ENCODE peak calls at places on chromosomes 5 and 9, in eight cellular contexts. One of them, this sample, is unnamed.

GRCh38 chr5:158552241-158552640 is 547.5 kb downstream of the EBF1 start:
- DNase-seq in NCI-H2081: no peak
- DNase-seq in endothelial cell of umbilical vein: no peak
- DNase-seq in activated CD8-positive, alpha-beta memory T cell treated with anti-CD3 and anti-CD28 coated beads for 48 hours: no peak
- DNase-seq in occipital lobe: no peak
- DNase-seq in HEK293T: no peak
- DNase-seq in Right ventricle myocardium superior: no peak
- DNase-seq in AG09319: no peak
- DNase-seq in this sample: no peak

GRCh38 chr9:93248373-93248772 is 64.4 kb downstream of the WNK2 start:
- DNase-seq in endothelial cell of umbilical vein: no peak
- DNase-seq in AG09319: no peak
- DNase-seq in activated CD8-positive, alpha-beta memory T cell treated with anti-CD3 and anti-CD28 coated beads for 48 hours: no peak
- DNase-seq in HEK293T: no peak
- DNase-seq in Right ventricle myocardium superior: no peak
- DNase-seq in NCI-H2081: no peak
- DNase-seq in occipital lobe: no peak
- DNase-seq in this sample: no peak

GRCh38 chr9:18393340-18394130 is 80.4 kb upstream of the ADAMTSL1 start:
- DNase-seq in occipital lobe: no peak
- DNase-seq in AG09319: peak
- DNase-seq in Right ventricle myocardium superior: no peak
- DNase-seq in endothelial cell of umbilical vein: peak
- DNase-seq in activated CD8-positive, alpha-beta memory T cell treated with anti-CD3 and anti-CD28 coated beads for 48 hours: no peak
- DNase-seq in NCI-H2081: peak
- DNase-seq in HEK293T: peak
- DNase-seq in this sample: no peak

GRCh38 chr9:70639853-70640814 is 225.7 kb upstream of the KLF9 start:
- DNase-seq in AG09319: peak
- DNase-seq in endothelial cell of umbilical vein: peak
- DNase-seq in HEK293T: peak
- DNase-seq in occipital lobe: peak
- DNase-seq in activated CD8-positive, alpha-beta memory T cell treated with anti-CD3 and anti-CD28 coated beads for 48 hours: no peak
- DNase-seq in Right ventricle myocardium superior: no peak
- DNase-seq in NCI-H2081: peak
- DNase-seq in this sample: peak

GRCh38 chr5:129461816-129462396 is 1.8 kb downstream of the ADAMTS19 start:
- DNase-seq in Right ventricle myocardium superior: no peak
- DNase-seq in occipital lobe: no peak
- DNase-seq in activated CD8-positive, alpha-beta memory T cell treated with anti-CD3 and anti-CD28 coated beads for 48 hours: no peak
- DNase-seq in endothelial cell of umbilical vein: no peak
- DNase-seq in NCI-H2081: no peak
- DNase-seq in AG09319: no peak
- DNase-seq in HEK293T: no peak
- DNase-seq in this sample: no peak

GRCh38 chr9:69472101-69472625 is 147.1 kb downstream of the ENTREP1 start:
- DNase-seq in Right ventricle myocardium superior: no peak
- DNase-seq in HEK293T: no peak
- DNase-seq in NCI-H2081: no peak
- DNase-seq in activated CD8-positive, alpha-beta memory T cell treated with anti-CD3 and anti-CD28 coated beads for 48 hours: no peak
- DNase-seq in AG09319: no peak
- DNase-seq in endothelial cell of umbilical vein: no peak
- DNase-seq in occipital lobe: no peak
- DNase-seq in this sample: no peak

GRCh38 chr5:91668261-91668660 is 285.1 kb upstream of the ARRDC3 start:
- DNase-seq in occipital lobe: no peak
- DNase-seq in endothelial cell of umbilical vein: no peak
- DNase-seq in activated CD8-positive, alpha-beta memory T cell treated with anti-CD3 and anti-CD28 coated beads for 48 hours: no peak
- DNase-seq in NCI-H2081: no peak
- DNase-seq in HEK293T: no peak
- DNase-seq in AG09319: no peak
- DNase-seq in Right ventricle myocardium superior: no peak
- DNase-seq in this sample: no peak

GRCh38 chr9:82584349-82584846 is 478.5 kb downstream of the RASEF start:
- DNase-seq in Right ventricle myocardium superior: no peak
- DNase-seq in NCI-H2081: no peak
- DNase-seq in HEK293T: no peak
- DNase-seq in activated CD8-positive, alpha-beta memory T cell treated with anti-CD3 and anti-CD28 coated beads for 48 hours: no peak
- DNase-seq in endothelial cell of umbilical vein: no peak
- DNase-seq in AG09319: no peak
- DNase-seq in occipital lobe: no peak
- DNase-seq in this sample: no peak

GRCh38 chr5:178116406-178116885 is 3.1 kb downstream of the N4BP3 start:
- DNase-seq in AG09319: no peak
- DNase-seq in NCI-H2081: no peak
- DNase-seq in occipital lobe: no peak
- DNase-seq in endothelial cell of umbilical vein: peak
- DNase-seq in activated CD8-positive, alpha-beta memory T cell treated with anti-CD3 and anti-CD28 coated beads for 48 hours: peak
- DNase-seq in Right ventricle myocardium superior: no peak
- DNase-seq in HEK293T: no peak
- DNase-seq in this sample: no peak

GRCh38 chr5:177432905-177433657 is 6.6 kb downstream of the GRK6 start:
- DNase-seq in activated CD8-positive, alpha-beta memory T cell treated with anti-CD3 and anti-CD28 coated beads for 48 hours: no peak
- DNase-seq in occipital lobe: no peak
- DNase-seq in Right ventricle myocardium superior: no peak
- DNase-seq in AG09319: no peak
- DNase-seq in NCI-H2081: no peak
- DNase-seq in endothelial cell of umbilical vein: no peak
- DNase-seq in HEK293T: no peak
- DNase-seq in this sample: no peak

GRCh38 chr9:125380406-125380805 is 118.8 kb downstream of the GAPVD1 start:
- DNase-seq in endothelial cell of umbilical vein: no peak
- DNase-seq in Right ventricle myocardium superior: no peak
- DNase-seq in occipital lobe: no peak
- DNase-seq in activated CD8-positive, alpha-beta memory T cell treated with anti-CD3 and anti-CD28 coated beads for 48 hours: no peak
- DNase-seq in NCI-H2081: no peak
- DNase-seq in HEK293T: no peak
- DNase-seq in AG09319: no peak
- DNase-seq in this sample: no peak

GRCh38 chr9:79980440-79980839 is 408.7 kb downstream of the TLE4 start:
- DNase-seq in NCI-H2081: no peak
- DNase-seq in activated CD8-positive, alpha-beta memory T cell treated with anti-CD3 and anti-CD28 coated beads for 48 hours: no peak
- DNase-seq in AG09319: no peak
- DNase-seq in HEK293T: peak
- DNase-seq in occipital lobe: no peak
- DNase-seq in Right ventricle myocardium superior: no peak
- DNase-seq in endothelial cell of umbilical vein: no peak
- DNase-seq in this sample: no peak

GRCh38 chr5:174453690-174454089 is 270.7 kb upstream of the MSX2 start:
- DNase-seq in endothelial cell of umbilical vein: no peak
- DNase-seq in occipital lobe: no peak
- DNase-seq in activated CD8-positive, alpha-beta memory T cell treated with anti-CD3 and anti-CD28 coated beads for 48 hours: no peak
- DNase-seq in HEK293T: no peak
- DNase-seq in AG09319: no peak
- DNase-seq in Right ventricle myocardium superior: no peak
- DNase-seq in NCI-H2081: no peak
- DNase-seq in this sample: no peak

GRCh38 chr5:1637639-1638481 is 114.1 kb upstream of the LPCAT1 start:
- DNase-seq in occipital lobe: no peak
- DNase-seq in AG09319: no peak
- DNase-seq in activated CD8-positive, alpha-beta memory T cell treated with anti-CD3 and anti-CD28 coated beads for 48 hours: no peak
- DNase-seq in endothelial cell of umbilical vein: no peak
- DNase-seq in HEK293T: no peak
- DNase-seq in Right ventricle myocardium superior: no peak
- DNase-seq in NCI-H2081: no peak
- DNase-seq in this sample: peak